ENCODE peak calls at places on chromosomes 11 and 22, in nine cellular contexts. T is lower lobe of right lung; Z is kidney; Y is heart left ventricle; N is CD8-positive, alpha-beta T cell; V is neural progenitor cell; D is body of pancreas; F is right cardiac atrium; B is aorta. R is an unnamed sample. For H3K4me1, the result is how much of the 10 kb centered on the place peaks cover.

GRCh38 chr11:89220684-89221339 is 43.1 kb downstream of the TYR start:
- DNase-seq in T (no peak), Z (no peak), Y (no peak), N (no peak), V (no peak), D (no peak), F (no peak), B (no peak), R (no peak)

GRCh38 chr11:35235944-35236666 is 97.1 kb downstream of the CD44 start:
- DNase-seq in T (no peak), Z (no peak), Y (no peak), N (peak), V (no peak), D (peak), F (no peak), B (no peak), R (no peak)

GRCh38 chr11:46272816-46273427 is 4.5 kb upstream of the CREB3L1 start:
- DNase-seq in T (peak), Z (no peak), Y (peak), N (no peak), V (no peak), D (peak), F (peak), B (peak), R (no peak)

GRCh38 chr11:48675945-48676344 is 187.4 kb downstream of the OR4A47 start:
- DNase-seq in T (no peak), Z (no peak), Y (no peak), N (no peak), V (no peak), D (no peak), F (no peak), B (no peak), R (no peak)

GRCh38 chr22:47292546-47293320 is 530.3 kb downstream of the TBC1D22A start:
- DNase-seq in T (no peak), Z (no peak), Y (no peak), N (peak), V (no peak), D (no peak), F (no peak), B (no peak), R (peak)

GRCh38 chr11:64065141-64065465 is 29.4 kb downstream of the FLRT1 start:
- DNase-seq in T (no peak), Z (no peak), Y (no peak), N (no peak), V (no peak), D (no peak), F (no peak), B (no peak), R (no peak)

GRCh38 chr22:23670378-23671295 is 20.2 kb upstream of the RGL4 start:
- DNase-seq in T (no peak), Z (peak), Y (no peak), N (no peak), V (no peak), D (no peak), F (no peak), B (peak), R (peak)

GRCh38 chr11:123193742-123194141 is 1.3 kb downstream of the CLMP start:
- DNase-seq in T (no peak), Z (no peak), Y (no peak), N (no peak), V (no peak), D (no peak), F (no peak), B (no peak), R (no peak)

GRCh38 chr22:29765905-29766631 is 739 bp downstream of the ZMAT5 start:
- DNase-seq in T (no peak), Z (peak), Y (no peak), N (no peak), V (no peak), D (no peak), F (no peak), B (no peak), R (no peak)

GRCh38 chr11:68330700-68331337 is 18.4 kb downstream of the LRP5 start:
- DNase-seq in T (no peak), Z (no peak), Y (no peak), N (no peak), V (no peak), D (no peak), F (peak), B (no peak), R (peak)

GRCh38 chr22:21915624-21916308 is 36.9 kb downstream of the PPM1F start:
- DNase-seq in T (no peak), Z (no peak), Y (no peak), N (no peak), V (no peak), D (no peak), F (no peak), B (no peak), R (no peak)

GRCh38 chr11:48099916-48100446 is 116.6 kb upstream of the OR4B1 start:
- DNase-seq in T (no peak), Z (no peak), Y (no peak), N (peak), V (no peak), D (no peak), F (no peak), B (no peak), R (no peak)

GRCh38 chr11:76577921-76578654 is 92.5 kb downstream of the LRRC32 start:
- DNase-seq in T (no peak), Z (peak), Y (no peak), N (no peak), V (no peak), D (no peak), F (peak), B (no peak), R (no peak)

GRCh38 chr11:12251651-12252560 is 125.5 kb upstream of the PARVA start:
- DNase-seq in T (no peak), Z (no peak), Y (no peak), N (no peak), V (peak), D (no peak), F (no peak), B (no peak), R (no peak)

GRCh38 chr11:76672431-76673163 is 2.0 kb upstream of the LRRC32 start:
- DNase-seq in T (no peak), Z (peak), Y (no peak), N (peak), V (no peak), D (no peak), F (peak), B (peak), R (peak)

GRCh38 chr11:12261551-12261950 is 115.8 kb upstream of the PARVA start:
- DNase-seq in T (no peak), Z (no peak), Y (no peak), N (no peak), V (no peak), D (no peak), F (no peak), B (no peak), R (no peak)

GRCh38 chr22:31733580-31734079 is 16.3 kb downstream of the PRR14L start:
- DNase-seq in T (no peak), Z (no peak), Y (no peak), N (no peak), V (no peak), D (no peak), F (no peak), B (no peak), R (no peak)

GRCh38 chr11:117870176-117870952 is 6.1 kb downstream of the FXYD6 start:
- DNase-seq in T (no peak), Z (no peak), Y (no peak), N (no peak), V (peak), D (no peak), F (no peak), B (no peak), R (no peak)

GRCh38 chr11:107042748-107043147 is 24.5 kb upstream of the GUCY1A2 start:
- DNase-seq in T (no peak), Z (no peak), Y (no peak), N (no peak), V (no peak), D (no peak), F (no peak), B (no peak), R (no peak)

GRCh38 chr11:71384561-71384960 is 63.6 kb downstream of the DHCR7 start:
- DNase-seq in T (no peak), Z (no peak), Y (no peak), N (no peak), V (no peak), D (no peak), F (no peak), B (no peak), R (no peak)

GRCh38 chr22:49734882-49735281 is 92.8 kb downstream of the BRD1 start:
- DNase-seq in T (no peak), Z (peak), Y (no peak), N (no peak), V (no peak), D (no peak), F (no peak), B (no peak), R (no peak)

GRCh38 chr22:40855104-40855959 is 1.1 kb downstream of the ST13 start:
- DNase-seq in T (no peak), Z (no peak), Y (no peak), N (no peak), V (peak), D (no peak), F (no peak), B (no peak), R (no peak)

GRCh38 chr11:77569671-77570070 is 20.1 kb upstream of the AQP11 start:
- DNase-seq in T (no peak), Z (no peak), Y (no peak), N (no peak), V (no peak), D (no peak), F (no peak), B (no peak), R (no peak)

GRCh38 chr11:2738551-2739431 is 39.0 kb upstream of the KCNQ1OT1 start:
- DNase-seq in T (no peak), Z (peak), Y (peak), N (no peak), V (no peak), D (no peak), F (peak), B (no peak), R (no peak)

GRCh38 chr11:111086058-111086457 is 159.5 kb upstream of the POU2AF2 start:
- DNase-seq in T (no peak), Z (no peak), Y (no peak), N (no peak), V (peak), D (no peak), F (no peak), B (no peak), R (no peak)

GRCh38 chr11:83158474-83158786 is 1.5 kb downstream of the PCF11 start:
- DNase-seq in T (no peak), Z (no peak), Y (no peak), N (no peak), V (no peak), D (no peak), F (no peak), B (no peak), R (no peak)

DNA sequence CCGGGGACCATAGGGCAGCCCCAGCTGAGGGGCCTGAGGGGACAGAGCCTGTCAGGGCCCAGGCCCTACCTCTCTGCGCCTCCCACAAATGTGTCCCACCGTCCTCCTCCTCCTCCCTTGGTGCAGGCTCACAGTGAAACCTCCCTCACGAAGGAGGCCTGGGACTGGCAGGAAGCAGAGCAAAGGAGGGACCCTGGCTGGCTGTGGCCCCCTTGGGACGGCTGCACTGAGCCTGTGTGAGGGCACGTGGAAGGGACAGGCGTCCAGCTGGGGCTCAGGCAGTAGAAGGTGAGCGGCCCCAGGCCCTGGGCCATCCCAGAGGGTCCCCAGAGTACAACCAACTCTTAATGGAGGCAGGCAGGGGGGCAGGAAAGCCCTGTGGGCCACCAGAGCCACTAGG is 60.7 kb downstream of the ELFN2 start:
- DNase-seq in T (no peak), Z (no peak), Y (no peak), N (no peak), V (no peak), D (no peak), F (peak), B (no peak), R (no peak)
- H3K4me1 ChIP-seq in T (under half), Z (under half), Y (under half), N (under half), V (under half), D (under half), F (under half), B (under half), R (under half)

GRCh38 chr11:833849-834311 is 1.1 kb downstream of the CD151 start:
- DNase-seq in T (no peak), Z (no peak), Y (no peak), N (no peak), V (no peak), D (no peak), F (peak), B (no peak), R (no peak)

GRCh38 chr11:832529-833113 is at the start of gene CD151:
- DNase-seq in T (no peak), Z (no peak), Y (peak), N (peak), V (peak), D (peak), F (peak), B (no peak), R (no peak)

GRCh38 chr11:834371-835316 is 1.9 kb downstream of the CD151 start:
- DNase-seq in T (peak), Z (peak), Y (peak), N (no peak), V (no peak), D (peak), F (peak), B (peak), R (peak)

GRCh38 chr11:831951-832528 is 712 bp upstream of the CD151 start:
- DNase-seq in T (no peak), Z (no peak), Y (no peak), N (no peak), V (no peak), D (no peak), F (peak), B (no peak), R (no peak)

DNA sequence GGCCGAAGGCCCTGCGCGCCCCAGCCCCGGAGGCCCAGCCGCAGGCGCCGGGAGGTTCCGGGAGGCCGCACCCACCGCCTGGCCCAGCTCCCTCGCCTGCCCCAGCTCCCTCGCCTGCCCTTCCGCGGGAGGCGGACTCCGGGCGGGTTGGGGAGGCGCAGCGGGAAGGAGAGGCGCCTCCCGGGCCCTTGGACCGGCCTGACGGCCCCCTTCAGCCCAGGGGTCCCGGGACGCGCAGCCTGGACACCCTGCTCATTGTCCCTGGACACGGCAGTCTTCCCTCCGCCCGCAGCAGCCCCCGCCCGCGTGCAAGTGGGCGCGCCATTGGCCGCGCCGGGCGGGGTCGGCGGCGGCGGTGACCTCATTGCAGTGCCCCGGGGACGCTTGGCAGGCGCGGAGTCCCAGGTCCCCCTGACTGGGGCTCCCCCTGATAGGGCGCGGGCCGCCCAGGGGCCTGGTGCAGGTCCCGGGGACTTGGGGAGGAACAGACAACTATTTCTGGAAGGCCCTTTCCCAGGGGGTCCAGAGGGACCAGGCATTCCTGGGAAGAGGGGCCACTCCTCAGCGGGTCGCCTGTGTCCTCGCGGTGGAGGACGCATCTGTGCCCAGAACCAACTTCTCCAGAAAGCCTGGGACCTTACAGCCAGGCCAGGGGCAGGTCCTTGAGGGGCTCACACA is 501 bp downstream of the CD151 start:
- DNase-seq in T (peak), Z (peak), Y (peak), N (no peak), V (peak), D (peak), F (peak), B (peak), R (no peak)
- H3K4me1 ChIP-seq in T (half or more), Z (half or more), Y (under half), N (under half), V (under half), D (half or more), F (under half), B (under half), R (under half)

GRCh38 chr11:74019104-74019738 is 10.3 kb upstream of the UCP3 start:
- DNase-seq in T (no peak), Z (no peak), Y (no peak), N (no peak), V (no peak), D (peak), F (no peak), B (no peak), R (peak)
- H3K4me1 ChIP-seq in T (under half), Z (under half), Y (under half), N (under half), V (under half), D (under half), F (under half), B (under half), R (under half)

DNA sequence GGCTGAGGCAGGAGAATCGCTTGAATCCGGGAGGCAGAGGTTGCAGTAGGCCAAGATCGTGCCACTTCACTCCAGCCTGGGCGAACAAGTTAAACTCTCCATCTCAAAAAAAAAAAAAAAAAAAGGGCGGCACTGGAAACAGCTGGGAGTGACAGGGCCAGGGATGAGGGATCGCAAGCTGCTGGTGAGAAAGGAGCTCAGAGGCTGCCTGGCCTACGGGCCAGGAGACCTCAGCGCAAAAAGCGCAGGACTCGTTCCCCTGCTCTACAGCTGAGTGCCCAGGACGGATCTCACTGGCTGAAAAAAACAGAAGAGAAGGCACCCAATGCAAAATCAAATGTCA is 680 bp upstream of the NUP50 start:
- DNase-seq in T (no peak), Z (no peak), Y (no peak), N (no peak), V (peak), D (peak), F (no peak), B (no peak), R (no peak)
- H3K4me1 ChIP-seq in T (half or more), Z (under half), Y (under half), N (under half), V (under half), D (half or more), F (under half), B (under half), R (under half)

GRCh38 chr11:65506770-65507485 is 8.1 kb downstream of the MALAT1 start:
- DNase-seq in T (no peak), Z (peak), Y (peak), N (peak), V (peak), D (no peak), F (no peak), B (peak), R (peak)
- H3K4me1 ChIP-seq in T (half or more), Z (under half), Y (under half), N (under half), V (under half), D (under half), F (under half), B (under half), R (under half)

R was measured in right lobe of liver.